ENCODE peak calls at places on chromosome 3, in six cellular contexts. One of them, this sample, is unnamed.

GRCh38 chr3:125513490-125514115 is 6.4 kb downstream of the SNX4 start:
- DNase-seq in H54: no peak
- DNase-seq in K562: no peak
- DNase-seq in breast epithelium: no peak
- DNase-seq in heart left ventricle: no peak
- DNase-seq in body of pancreas: no peak
- DNase-seq in this sample: no peak

GRCh38 chr3:71231680-71232079 is 351.8 kb downstream of the FOXP1 start:
- DNase-seq in H54: no peak
- DNase-seq in K562: peak; percentile 80
- DNase-seq in breast epithelium: no peak
- DNase-seq in heart left ventricle: no peak
- DNase-seq in body of pancreas: no peak
- DNase-seq in this sample: no peak

GRCh38 chr3:48636149-48636548 is 888 bp upstream of the SLC26A6 start:
- DNase-seq in H54: no peak
- DNase-seq in K562: no peak
- DNase-seq in breast epithelium: no peak
- DNase-seq in heart left ventricle: no peak
- DNase-seq in body of pancreas: no peak
- DNase-seq in this sample: no peak

GRCh38 chr3:27360113-27361078 is 8.8 kb downstream of the NEK10 start:
- DNase-seq in H54: peak; percentile 3
- DNase-seq in K562: no peak
- DNase-seq in breast epithelium: no peak
- DNase-seq in heart left ventricle: no peak
- DNase-seq in body of pancreas: peak; percentile 8
- DNase-seq in this sample: no peak

GRCh38 chr3:101100361-101101009 is 107.3 kb upstream of the ABI3BP start:
- DNase-seq in H54: no peak
- DNase-seq in K562: no peak
- DNase-seq in breast epithelium: no peak
- DNase-seq in heart left ventricle: no peak
- DNase-seq in body of pancreas: no peak
- DNase-seq in this sample: no peak

GRCh38 chr3:73341272-73341671 is 279.8 kb downstream of the EBLN2 start:
- DNase-seq in H54: no peak
- DNase-seq in K562: no peak
- DNase-seq in breast epithelium: no peak
- DNase-seq in heart left ventricle: no peak
- DNase-seq in body of pancreas: no peak
- DNase-seq in this sample: no peak

GRCh38 chr3:2303567-2303966 is 204.9 kb downstream of the CNTN4 start:
- DNase-seq in H54: no peak
- DNase-seq in K562: peak; percentile 10
- DNase-seq in breast epithelium: no peak
- DNase-seq in heart left ventricle: no peak
- DNase-seq in body of pancreas: peak; percentile 10
- DNase-seq in this sample: no peak

GRCh38 chr3:184685055-184685454 is 26.8 kb downstream of the MAGEF1 start:
- DNase-seq in H54: no peak
- DNase-seq in K562: no peak
- DNase-seq in breast epithelium: no peak
- DNase-seq in heart left ventricle: no peak
- DNase-seq in body of pancreas: no peak
- DNase-seq in this sample: no peak

GRCh38 chr3:143090486-143090885 is 29.1 kb upstream of the CHST2 start:
- DNase-seq in H54: no peak
- DNase-seq in K562: no peak
- DNase-seq in breast epithelium: no peak
- DNase-seq in heart left ventricle: no peak
- DNase-seq in body of pancreas: peak; percentile 37
- DNase-seq in this sample: no peak

GRCh38 chr3:60742606-60743145 is 508.6 kb downstream of the FHIT start:
- DNase-seq in H54: peak; percentile 16
- DNase-seq in K562: peak; percentile 6
- DNase-seq in breast epithelium: no peak
- DNase-seq in heart left ventricle: peak; percentile 31
- DNase-seq in body of pancreas: peak; percentile 7
- DNase-seq in this sample: no peak

GRCh38 chr3:126398423-126399347 is 4.0 kb downstream of the CFAP100 start:
- DNase-seq in H54: no peak
- DNase-seq in K562: no peak
- DNase-seq in breast epithelium: no peak
- DNase-seq in heart left ventricle: no peak
- DNase-seq in body of pancreas: no peak
- DNase-seq in this sample: no peak

GRCh38 chr3:25372167-25372566 is 55.9 kb upstream of the RARB start:
- DNase-seq in H54: no peak
- DNase-seq in K562: no peak
- DNase-seq in breast epithelium: peak; percentile 35
- DNase-seq in heart left ventricle: no peak
- DNase-seq in body of pancreas: no peak
- DNase-seq in this sample: no peak

GRCh38 chr3:194000100-194000499 is 135.8 kb upstream of the HES1 start:
- DNase-seq in H54: no peak
- DNase-seq in K562: no peak
- DNase-seq in breast epithelium: no peak
- DNase-seq in heart left ventricle: no peak
- DNase-seq in body of pancreas: no peak
- DNase-seq in this sample: no peak

GRCh38 chr3:149967067-149967685 is 3.5 kb downstream of the PFN2 start:
- DNase-seq in H54: no peak
- DNase-seq in K562: peak; percentile 44
- DNase-seq in breast epithelium: no peak
- DNase-seq in heart left ventricle: no peak
- DNase-seq in body of pancreas: no peak
- DNase-seq in this sample: peak; percentile 69

GRCh38 chr3:158106773-158107461 is 697 bp upstream of the SHOX2 start:
- DNase-seq in H54: no peak
- DNase-seq in K562: no peak
- DNase-seq in breast epithelium: no peak
- DNase-seq in heart left ventricle: no peak
- DNase-seq in body of pancreas: no peak
- DNase-seq in this sample: peak; percentile 68

GRCh38 chr3:112005091-112005672 is 6.5 kb downstream of the TAGLN3 start:
- DNase-seq in H54: no peak
- DNase-seq in K562: no peak
- DNase-seq in breast epithelium: no peak
- DNase-seq in heart left ventricle: no peak
- DNase-seq in body of pancreas: no peak
- DNase-seq in this sample: no peak

GRCh38 chr3:46393011-46393410 is 13.9 kb downstream of the CCR5AS start:
- DNase-seq in H54: no peak
- DNase-seq in K562: no peak
- DNase-seq in breast epithelium: no peak
- DNase-seq in heart left ventricle: no peak
- DNase-seq in body of pancreas: no peak
- DNase-seq in this sample: no peak

GRCh38 chr3:32685604-32686185 is 707 bp downstream of the CNOT10 start:
- DNase-seq in H54: no peak
- DNase-seq in K562: no peak
- DNase-seq in breast epithelium: no peak
- DNase-seq in heart left ventricle: no peak
- DNase-seq in body of pancreas: no peak
- DNase-seq in this sample: peak; percentile 72

GRCh38 chr3:153080778-153081240 is 81.2 kb upstream of the RAP2B start:
- DNase-seq in H54: no peak
- DNase-seq in K562: peak; percentile 84
- DNase-seq in breast epithelium: no peak
- DNase-seq in heart left ventricle: no peak
- DNase-seq in body of pancreas: no peak
- DNase-seq in this sample: peak; percentile 93

GRCh38 chr3:127036209-127037020 is 53.5 kb downstream of the PLXNA1 start:
- DNase-seq in H54: no peak
- DNase-seq in K562: peak; percentile 28
- DNase-seq in breast epithelium: no peak
- DNase-seq in heart left ventricle: peak; percentile 24
- DNase-seq in body of pancreas: peak; percentile 5
- DNase-seq in this sample: peak; percentile 58

GRCh38 chr3:100993309-100993708 is at the start of gene ABI3BP:
- DNase-seq in H54: peak; percentile 50
- DNase-seq in K562: peak; percentile 5
- DNase-seq in breast epithelium: peak; percentile 39
- DNase-seq in heart left ventricle: peak; percentile 82
- DNase-seq in body of pancreas: peak; percentile 72
- DNase-seq in this sample: peak; percentile 49

GRCh38 chr3:148366743-148367410 is 330.8 kb upstream of the AGTR1 start:
- DNase-seq in H54: no peak
- DNase-seq in K562: no peak
- DNase-seq in breast epithelium: no peak
- DNase-seq in heart left ventricle: no peak
- DNase-seq in body of pancreas: no peak
- DNase-seq in this sample: no peak

GRCh38 chr3:170421147-170421641 is 2.5 kb downstream of the CLDN11 start:
- DNase-seq in H54: no peak
- DNase-seq in K562: no peak
- DNase-seq in breast epithelium: peak; percentile 73
- DNase-seq in heart left ventricle: no peak
- DNase-seq in body of pancreas: no peak
- DNase-seq in this sample: no peak

GRCh38 chr3:119444590-119444989 is 18.8 kb downstream of the TMEM39A start:
- DNase-seq in H54: no peak
- DNase-seq in K562: no peak
- DNase-seq in breast epithelium: no peak
- DNase-seq in heart left ventricle: no peak
- DNase-seq in body of pancreas: no peak
- DNase-seq in this sample: no peak
- TF ChIP-seq POLR2A in H54: no peak
- TF ChIP-seq POLR2A in K562: no peak
- TF ChIP-seq POLR2A in breast epithelium: no peak
- TF ChIP-seq POLR2A in heart left ventricle: no peak
- TF ChIP-seq POLR2A in body of pancreas: no peak
- TF ChIP-seq POLR2A in this sample: no peak

GRCh38 chr3:53174346-53175250 is 13.6 kb downstream of the PRKCD start:
- DNase-seq in H54: no peak
- DNase-seq in K562: no peak
- DNase-seq in breast epithelium: no peak
- DNase-seq in heart left ventricle: no peak
- DNase-seq in body of pancreas: no peak
- DNase-seq in this sample: no peak
- TF ChIP-seq POLR2A in H54: no peak
- TF ChIP-seq POLR2A in K562: no peak
- TF ChIP-seq POLR2A in breast epithelium: no peak
- TF ChIP-seq POLR2A in heart left ventricle: no peak
- TF ChIP-seq POLR2A in body of pancreas: no peak
- TF ChIP-seq POLR2A in this sample: no peak

GRCh38 chr3:133445111-133445510 is 45.3 kb downstream of the BFSP2 start:
- DNase-seq in H54: no peak
- DNase-seq in K562: no peak
- DNase-seq in breast epithelium: no peak
- DNase-seq in heart left ventricle: no peak
- DNase-seq in body of pancreas: no peak
- DNase-seq in this sample: no peak

GRCh38 chr3:133447751-133448477 is 48.1 kb downstream of the BFSP2 start:
- DNase-seq in H54: no peak
- DNase-seq in K562: no peak
- DNase-seq in breast epithelium: no peak
- DNase-seq in heart left ventricle: no peak
- DNase-seq in body of pancreas: peak; percentile 50
- DNase-seq in this sample: no peak

GRCh38 chr3:133452603-133453313 is 52.9 kb downstream of the BFSP2 start:
- DNase-seq in H54: no peak
- DNase-seq in K562: no peak
- DNase-seq in breast epithelium: no peak
- DNase-seq in heart left ventricle: no peak
- DNase-seq in body of pancreas: no peak
- DNase-seq in this sample: no peak

GRCh38 chr3:133451309-133451708 is 51.5 kb downstream of the BFSP2 start:
- DNase-seq in H54: no peak
- DNase-seq in K562: no peak
- DNase-seq in breast epithelium: no peak
- DNase-seq in heart left ventricle: no peak
- DNase-seq in body of pancreas: no peak
- DNase-seq in this sample: no peak

DNA sequence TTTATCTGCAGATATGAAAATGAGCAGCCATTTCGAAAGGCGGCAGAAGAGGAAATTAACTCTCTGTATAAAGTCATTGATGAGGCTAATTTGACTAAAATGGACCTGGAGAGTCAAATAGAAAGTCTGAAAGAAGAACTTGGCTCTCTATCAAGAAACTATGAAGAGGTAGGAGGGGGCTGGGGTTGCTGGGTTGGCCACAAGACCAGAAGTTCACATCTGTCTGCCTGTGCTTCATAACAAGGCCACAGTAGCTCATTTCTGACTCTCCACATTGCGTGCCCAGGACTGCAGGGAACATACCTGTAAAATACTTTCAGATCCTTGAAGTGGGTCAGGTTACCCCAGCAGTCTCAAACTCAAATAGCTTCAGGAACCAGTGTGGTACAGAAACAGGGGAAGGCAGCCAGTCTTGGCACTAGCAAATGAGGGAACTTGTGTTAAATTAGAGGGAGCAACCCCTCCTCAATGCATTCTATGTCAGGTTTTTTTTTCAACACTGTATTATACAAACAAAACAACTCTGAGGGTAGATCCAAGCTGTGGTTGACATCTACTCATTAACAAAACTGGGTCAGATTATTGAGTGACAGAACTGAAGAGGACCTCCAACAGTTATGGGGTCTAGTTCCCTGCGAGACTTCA is 48.7 kb downstream of the BFSP2 start:
- DNase-seq in H54: no peak
- DNase-seq in K562: no peak
- DNase-seq in breast epithelium: no peak
- DNase-seq in heart left ventricle: no peak
- DNase-seq in body of pancreas: peak; percentile 22
- DNase-seq in this sample: no peak
- TF ChIP-seq POLR2A in H54: no peak
- TF ChIP-seq POLR2A in K562: no peak
- TF ChIP-seq POLR2A in breast epithelium: no peak
- TF ChIP-seq POLR2A in heart left ventricle: no peak
- TF ChIP-seq POLR2A in body of pancreas: no peak
- TF ChIP-seq POLR2A in this sample: no peak

DNA sequence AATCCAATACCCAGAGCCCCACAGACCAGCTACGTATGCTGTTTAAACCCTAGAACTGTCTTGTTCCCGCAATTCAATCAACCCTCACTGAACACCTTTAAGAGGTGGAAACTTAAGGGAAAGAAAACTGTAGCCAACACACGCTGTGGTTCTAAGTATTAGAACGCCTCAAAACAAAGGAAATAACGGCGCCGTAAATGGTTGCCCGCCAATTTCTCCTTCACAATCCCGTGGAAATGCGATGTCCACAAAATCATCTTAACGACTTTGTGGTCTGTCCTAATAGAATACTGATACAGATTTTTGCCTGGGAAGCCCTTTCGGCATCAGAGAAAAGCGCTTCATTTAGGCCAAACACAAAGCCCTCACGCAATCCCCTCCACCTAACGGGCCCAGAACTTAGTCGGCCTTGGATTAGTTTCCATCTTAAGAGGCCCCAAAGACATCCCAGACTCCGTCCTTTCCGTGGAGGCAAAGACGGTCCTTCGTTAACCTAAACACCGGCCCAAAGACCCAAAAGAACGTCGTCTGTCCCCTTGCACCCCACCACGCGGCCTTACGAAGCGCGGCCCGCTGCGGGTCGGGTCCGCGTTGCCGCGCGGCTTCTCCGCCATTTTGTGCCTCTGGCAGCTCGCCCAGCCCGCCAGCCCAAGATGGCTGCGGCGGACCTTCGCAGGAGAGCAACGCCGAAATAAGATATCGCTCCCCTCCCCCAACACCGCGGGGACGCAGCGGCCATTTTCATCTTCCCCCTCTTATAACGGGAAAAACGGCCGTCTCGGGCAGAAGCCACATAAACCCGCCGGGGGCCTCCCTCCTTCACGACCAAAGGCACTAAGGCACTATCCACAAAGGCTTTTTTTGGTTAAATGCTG is 763 bp downstream of the TRA2B start:
- DNase-seq in H54: peak; percentile 47
- DNase-seq in K562: peak; percentile 93
- DNase-seq in breast epithelium: peak; percentile 86
- DNase-seq in heart left ventricle: peak; percentile 90
- DNase-seq in body of pancreas: peak; percentile 91
- DNase-seq in this sample: peak; percentile 96
- TF ChIP-seq POLR2A in H54: peak; percentile 47
- TF ChIP-seq POLR2A in K562: no peak
- TF ChIP-seq POLR2A in breast epithelium: no peak
- TF ChIP-seq POLR2A in heart left ventricle: no peak
- TF ChIP-seq POLR2A in body of pancreas: no peak
- TF ChIP-seq POLR2A in this sample: no peak

This sample was measured in erythroblast.